ENCODE peak calls at places on chromosome 20, in five cellular contexts. One of them, this sample, is unnamed.

GRCh38 chr20:45993197-45993951 is 15.3 kb upstream of the MMP9 start:
- DNase-seq in GM23248: peak
- DNase-seq in mammary epithelial cell: peak
- DNase-seq in K562: no peak
- DNase-seq in neuronal stem cell: no peak
- DNase-seq in this sample: no peak

GRCh38 chr20:51206032-51206662 is 183.2 kb upstream of the KCNG1 start:
- DNase-seq in mammary epithelial cell: no peak
- DNase-seq in neuronal stem cell: no peak
- DNase-seq in K562: no peak
- DNase-seq in GM23248: no peak
- DNase-seq in this sample: no peak

GRCh38 chr20:33770005-33770404 is 38.2 kb downstream of the ZNF341 start:
- DNase-seq in K562: no peak
- DNase-seq in GM23248: no peak
- DNase-seq in mammary epithelial cell: no peak
- DNase-seq in neuronal stem cell: no peak
- DNase-seq in this sample: no peak

GRCh38 chr20:54372313-54372712 is 103.1 kb upstream of the DOK5 start:
- DNase-seq in GM23248: no peak
- DNase-seq in neuronal stem cell: no peak
- DNase-seq in K562: no peak
- DNase-seq in mammary epithelial cell: no peak
- DNase-seq in this sample: no peak

GRCh38 chr20:58995461-58996225 is 11.4 kb downstream of the CTSZ start:
- DNase-seq in mammary epithelial cell: peak
- DNase-seq in neuronal stem cell: no peak
- DNase-seq in K562: no peak
- DNase-seq in GM23248: no peak
- DNase-seq in this sample: no peak

GRCh38 chr20:32569018-32569379 is 16.1 kb downstream of the NOL4L start:
- DNase-seq in GM23248: no peak
- DNase-seq in K562: no peak
- DNase-seq in mammary epithelial cell: no peak
- DNase-seq in neuronal stem cell: no peak
- DNase-seq in this sample: no peak

GRCh38 chr20:33301192-33301930 is 18.3 kb downstream of the BPIFB1 start:
- DNase-seq in mammary epithelial cell: peak
- DNase-seq in neuronal stem cell: no peak
- DNase-seq in GM23248: peak
- DNase-seq in K562: peak
- DNase-seq in this sample: no peak

GRCh38 chr20:35773154-35773751 is 1.4 kb downstream of the PHF20 start:
- DNase-seq in K562: peak
- DNase-seq in neuronal stem cell: no peak
- DNase-seq in mammary epithelial cell: no peak
- DNase-seq in GM23248: peak
- DNase-seq in this sample: peak

GRCh38 chr20:62822239-62822787 is 5.5 kb downstream of the COL9A3 start:
- DNase-seq in K562: no peak
- DNase-seq in neuronal stem cell: no peak
- DNase-seq in GM23248: no peak
- DNase-seq in mammary epithelial cell: no peak
- DNase-seq in this sample: no peak

GRCh38 chr20:43755851-43756250 is 29.0 kb upstream of the GTSF1L start:
- DNase-seq in mammary epithelial cell: no peak
- DNase-seq in K562: no peak
- DNase-seq in neuronal stem cell: no peak
- DNase-seq in GM23248: peak
- DNase-seq in this sample: no peak

DNA sequence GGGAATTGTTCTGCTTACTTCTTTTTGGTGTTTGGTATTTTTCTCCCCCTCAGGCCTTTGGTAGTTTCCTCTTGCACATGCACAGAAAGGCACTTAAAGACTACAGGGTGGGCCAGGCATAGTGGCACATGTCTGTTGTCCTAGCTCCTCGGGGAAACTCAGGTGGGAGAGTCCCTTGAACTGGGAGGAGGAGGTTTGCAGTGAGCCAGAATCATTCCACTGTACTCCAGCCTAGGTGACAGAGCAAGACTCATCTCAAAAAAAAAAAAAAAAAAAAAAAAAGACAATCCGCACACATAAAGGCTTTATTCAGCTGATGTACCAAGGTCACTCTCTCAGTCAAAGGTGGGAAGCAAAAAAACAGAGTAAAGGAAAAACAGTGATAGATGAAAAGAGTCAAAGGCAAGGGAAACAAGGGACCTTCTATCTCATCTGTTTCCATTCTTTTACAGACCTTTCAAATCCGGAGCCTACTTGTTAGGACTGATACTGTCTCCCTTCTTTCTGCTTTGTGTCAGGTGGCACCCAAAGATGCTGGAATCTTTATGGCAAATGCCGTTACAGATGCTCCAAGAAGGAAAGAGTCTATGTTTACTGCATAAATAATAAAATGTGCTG is 9.2 kb downstream of the DEFB123 start:
- DNase-seq in K562: no peak
- DNase-seq in neuronal stem cell: no peak
- DNase-seq in mammary epithelial cell: no peak
- DNase-seq in GM23248: no peak
- DNase-seq in this sample: no peak
- H3K9ac ChIP-seq in K562: no peak
- H3K9ac ChIP-seq in neuronal stem cell: no peak
- H3K9ac ChIP-seq in mammary epithelial cell: no peak
- H3K9ac ChIP-seq in GM23248: no peak
- H3K9ac ChIP-seq in this sample: no peak

GRCh38 chr20:47576516-47577033 is 74.9 kb downstream of the NCOA3 start:
- DNase-seq in mammary epithelial cell: peak
- DNase-seq in neuronal stem cell: no peak
- DNase-seq in GM23248: peak
- DNase-seq in K562: peak
- DNase-seq in this sample: no peak
- H3K9ac ChIP-seq in mammary epithelial cell: no peak
- H3K9ac ChIP-seq in neuronal stem cell: no peak
- H3K9ac ChIP-seq in GM23248: peak
- H3K9ac ChIP-seq in K562: peak
- H3K9ac ChIP-seq in this sample: no peak

GRCh38 chr20:3887870-3888614 is 1.1 kb upstream of the PANK2 start:
- DNase-seq in K562: no peak
- DNase-seq in mammary epithelial cell: peak
- DNase-seq in neuronal stem cell: no peak
- DNase-seq in GM23248: peak
- DNase-seq in this sample: no peak
- H3K9ac ChIP-seq in K562: peak
- H3K9ac ChIP-seq in mammary epithelial cell: peak
- H3K9ac ChIP-seq in neuronal stem cell: no peak
- H3K9ac ChIP-seq in GM23248: peak
- H3K9ac ChIP-seq in this sample: peak

GRCh38 chr20:42082611-42083010 is 464.4 kb upstream of the CHD6 start:
- DNase-seq in mammary epithelial cell: no peak
- DNase-seq in K562: no peak
- DNase-seq in GM23248: peak
- DNase-seq in neuronal stem cell: no peak
- DNase-seq in this sample: no peak

GRCh38 chr20:42083280-42083679 is 465.1 kb upstream of the CHD6 start:
- DNase-seq in K562: no peak
- DNase-seq in mammary epithelial cell: no peak
- DNase-seq in GM23248: no peak
- DNase-seq in neuronal stem cell: no peak
- DNase-seq in this sample: no peak
- H3K9ac ChIP-seq in K562: no peak
- H3K9ac ChIP-seq in mammary epithelial cell: no peak
- H3K9ac ChIP-seq in GM23248: no peak
- H3K9ac ChIP-seq in neuronal stem cell: no peak
- H3K9ac ChIP-seq in this sample: no peak

GRCh38 chr20:52484438-52484837 is 292.9 kb upstream of the ZFP64 start:
- DNase-seq in K562: no peak
- DNase-seq in neuronal stem cell: no peak
- DNase-seq in mammary epithelial cell: peak
- DNase-seq in GM23248: peak
- DNase-seq in this sample: no peak
- H3K9ac ChIP-seq in K562: no peak
- H3K9ac ChIP-seq in neuronal stem cell: no peak
- H3K9ac ChIP-seq in mammary epithelial cell: no peak
- H3K9ac ChIP-seq in GM23248: peak
- H3K9ac ChIP-seq in this sample: no peak

GRCh38 chr20:8019178-8019997 is at the start of gene TMX4:
- DNase-seq in GM23248: peak
- DNase-seq in neuronal stem cell: peak
- DNase-seq in mammary epithelial cell: peak
- DNase-seq in K562: peak
- DNase-seq in this sample: peak

GRCh38 chr20:8019998-8020247 is 362 bp upstream of the TMX4 start:
- DNase-seq in neuronal stem cell: no peak
- DNase-seq in mammary epithelial cell: no peak
- DNase-seq in K562: no peak
- DNase-seq in GM23248: no peak
- DNase-seq in this sample: no peak

GRCh38 chr20:8021541-8022269 is 2.1 kb upstream of the TMX4 start:
- DNase-seq in neuronal stem cell: no peak
- DNase-seq in mammary epithelial cell: no peak
- DNase-seq in K562: no peak
- DNase-seq in GM23248: no peak
- DNase-seq in this sample: no peak

GRCh38 chr20:8018928-8019177 is 708 bp downstream of the TMX4 start:
- DNase-seq in mammary epithelial cell: no peak
- DNase-seq in GM23248: no peak
- DNase-seq in neuronal stem cell: no peak
- DNase-seq in K562: no peak
- DNase-seq in this sample: no peak

GRCh38 chr20:8020314-8021079 is 936 bp upstream of the TMX4 start:
- DNase-seq in K562: no peak
- DNase-seq in neuronal stem cell: no peak
- DNase-seq in GM23248: no peak
- DNase-seq in mammary epithelial cell: peak
- DNase-seq in this sample: peak
- H3K9ac ChIP-seq in K562: no peak
- H3K9ac ChIP-seq in neuronal stem cell: no peak
- H3K9ac ChIP-seq in GM23248: peak
- H3K9ac ChIP-seq in mammary epithelial cell: no peak
- H3K9ac ChIP-seq in this sample: peak

GRCh38 chr20:57473246-57474042 is 51.5 kb downstream of the CTCFL start:
- DNase-seq in K562: no peak
- DNase-seq in mammary epithelial cell: no peak
- DNase-seq in GM23248: no peak
- DNase-seq in neuronal stem cell: no peak
- DNase-seq in this sample: peak
- H3K9ac ChIP-seq in K562: no peak
- H3K9ac ChIP-seq in mammary epithelial cell: no peak
- H3K9ac ChIP-seq in GM23248: no peak
- H3K9ac ChIP-seq in neuronal stem cell: no peak
- H3K9ac ChIP-seq in this sample: no peak

GRCh38 chr20:1199981-1200380 is 3.3 kb upstream of the C20orf202 start:
- DNase-seq in K562: no peak
- DNase-seq in neuronal stem cell: no peak
- DNase-seq in mammary epithelial cell: no peak
- DNase-seq in GM23248: no peak
- DNase-seq in this sample: no peak
- H3K9ac ChIP-seq in K562: no peak
- H3K9ac ChIP-seq in neuronal stem cell: no peak
- H3K9ac ChIP-seq in mammary epithelial cell: no peak
- H3K9ac ChIP-seq in GM23248: no peak
- H3K9ac ChIP-seq in this sample: no peak